ENCODE peak calls at places on chromosome 12, in four cellular contexts. Y, T, L and C are unnamed samples.

GRCh38 chr12:129258781-129259318 is 405.6 kb downstream of the GLT1D1 start:
- DNase-seq in Y (no peak), T (no peak), L (no peak), C (no peak)

GRCh38 chr12:117051380-117051779 is 47.8 kb downstream of the TESC start:
- DNase-seq in Y (no peak), T (peak), L (no peak), C (no peak)

GRCh38 chr12:6459004-6459337 is 7.1 kb downstream of the TAPBPL start:
- DNase-seq in Y (no peak), T (no peak), L (no peak), C (no peak)

GRCh38 chr12:110930348-110931314 is 10.3 kb upstream of the MYL2 start:
- DNase-seq in Y (no peak), T (no peak), L (no peak), C (no peak)

GRCh38 chr12:6745751-6746525 is 7.0 kb downstream of the MLF2 start:
- DNase-seq in Y (no peak), T (peak), L (no peak), C (no peak)

GRCh38 chr12:29240441-29240840 is 91.4 kb downstream of the FAR2 start:
- DNase-seq in Y (no peak), T (no peak), L (no peak), C (no peak)

GRCh38 chr12:2834581-2835491 is at the start of gene NRIP2:
- DNase-seq in Y (no peak), T (no peak), L (no peak), C (no peak)

GRCh38 chr12:30968211-30968610 is 41.7 kb downstream of the TSPAN11 start:
- DNase-seq in Y (no peak), T (no peak), L (no peak), C (no peak)

GRCh38 chr12:15662983-15663659 is 126.1 kb downstream of the EPS8 start:
- DNase-seq in Y (no peak), T (no peak), L (no peak), C (no peak)

GRCh38 chr12:104957388-104958008 is 592 bp downstream of the SLC41A2 start:
- DNase-seq in Y (peak), T (no peak), L (no peak), C (peak)

GRCh38 chr12:8038659-8039114 is 6.2 kb downstream of the FOXJ2 start:
- DNase-seq in Y (no peak), T (no peak), L (no peak), C (no peak)

GRCh38 chr12:92034083-92034482 is 111.6 kb downstream of the BTG1 start:
- DNase-seq in Y (no peak), T (no peak), L (no peak), C (no peak)

GRCh38 chr12:75560167-75560566 is 48.8 kb upstream of the KRR1 start:
- DNase-seq in Y (no peak), T (peak), L (no peak), C (no peak)

GRCh38 chr12:127559349-127560040 is 707.5 kb upstream of the TMEM132C start:
- DNase-seq in Y (peak), T (peak), L (no peak), C (peak)

GRCh38 chr12:43550831-43551270 is 1.2 kb downstream of the ADAMTS20 start:
- DNase-seq in Y (no peak), T (no peak), L (no peak), C (no peak)

GRCh38 chr12:76787689-76788088 is 23.8 kb downstream of the ZDHHC17 start:
- DNase-seq in Y (no peak), T (no peak), L (no peak), C (no peak)

GRCh38 chr12:87385322-87385721 is 643.9 kb downstream of the C12orf50 start:
- DNase-seq in Y (no peak), T (no peak), L (no peak), C (no peak)

GRCh38 chr12:2248087-2248900 is 195.5 kb downstream of the CACNA1C start:
- DNase-seq in Y (no peak), T (no peak), L (no peak), C (no peak)

GRCh38 chr12:117835113-117835512 is 133.7 kb downstream of the KSR2 start:
- DNase-seq in Y (no peak), T (no peak), L (no peak), C (no peak)

GRCh38 chr12:2652401-2653081 is 142.2 kb upstream of the FKBP4 start:
- DNase-seq in Y (no peak), T (no peak), L (no peak), C (no peak)

GRCh38 chr12:46110928-46111699 is 120.7 kb upstream of the SCAF11 start:
- DNase-seq in Y (no peak), T (no peak), L (no peak), C (no peak)

GRCh38 chr12:25052191-25053020 is 103.5 kb upstream of the BCAT1 start:
- DNase-seq in Y (peak), T (peak), L (peak), C (peak)

GRCh38 chr12:103855036-103855712 is 14.1 kb upstream of the NT5DC3 start:
- DNase-seq in Y (no peak), T (no peak), L (no peak), C (no peak)

GRCh38 chr12:117045175-117045997 is 53.8 kb downstream of the TESC start:
- DNase-seq in Y (no peak), T (peak), L (no peak), C (no peak)

GRCh38 chr12:27123642-27124041 is 41.3 kb upstream of the C12orf71 start:
- DNase-seq in Y (no peak), T (peak), L (no peak), C (no peak)

GRCh38 chr12:114732426-114733030 is 48.6 kb upstream of the TBX3 start:
- DNase-seq in Y (no peak), T (no peak), L (no peak), C (no peak)

GRCh38 chr12:91937033-91937432 is 208.6 kb downstream of the BTG1 start:
- DNase-seq in Y (no peak), T (peak), L (no peak), C (no peak)

GRCh38 chr12:122835693-122836026 is 403 bp downstream of the HIP1R start:
- DNase-seq in Y (no peak), T (no peak), L (no peak), C (no peak)

GRCh38 chr12:24020391-24021163 is 71.1 kb upstream of the SOX5 start:
- DNase-seq in Y (no peak), T (no peak), L (no peak), C (no peak)

GRCh38 chr12:104459556-104459909 is 2.8 kb downstream of the CHST11 start:
- DNase-seq in Y (no peak), T (no peak), L (no peak), C (no peak)

GRCh38 chr12:21774358-21775129 is at the start of gene KCNJ8:
- DNase-seq in Y (no peak), T (no peak), L (no peak), C (no peak)

GRCh38 chr12:113292091-113292490 is 42.8 kb downstream of the SLC8B1 start:
- DNase-seq in Y (no peak), T (no peak), L (no peak), C (no peak)

GRCh38 chr12:80269953-80270552 is 170.7 kb downstream of the OTOGL start:
- DNase-seq in Y (no peak), T (no peak), L (no peak), C (no peak)

GRCh38 chr12:69252033-69252432 is 12.7 kb downstream of the CPSF6 start:
- DNase-seq in Y (no peak), T (peak), L (no peak), C (no peak)

GRCh38 chr12:108173160-108173559 is 44.1 kb downstream of the WSCD2 start:
- DNase-seq in Y (no peak), T (no peak), L (no peak), C (no peak)